ENCODE peak calls at places on chromosomes 11 and 22, in five cellular contexts. K is stimulated activated CD4-positive, alpha-beta T cell treated with anti-CD3 and anti-CD28 coated beads, Interleukin-1b, Interleukin-23, amount 100 ng/mL, for 24 hours; R is NCI-H1092 treated with DMSO at 0.1 percent for 48 hours; Y is iPS-NIHi11; U is fibroblast of pulmonary artery. T is an unnamed sample.

GRCh38 chr11:64876226-64876750 is 2.1 kb downstream of the EHD1 start:
- DNase-seq in K (no peak), R (no peak), Y (no peak), U (no peak), T (peak)

GRCh38 chr22:39732625-39733024 is 160.9 kb downstream of the ENTHD1 start:
- DNase-seq in K (no peak), R (no peak), Y (no peak), U (no peak), T (no peak)

GRCh38 chr11:15805726-15806125 is 550.6 kb downstream of the SOX6 start:
- DNase-seq in K (no peak), R (no peak), Y (no peak), U (no peak), T (no peak)

GRCh38 chr11:79052539-79052938 is 388.3 kb downstream of the TENM4 start:
- DNase-seq in K (no peak), R (peak), Y (peak), U (no peak), T (peak)

GRCh38 chr22:19648419-19648929 is 65.8 kb upstream of the SEPTIN5 start:
- DNase-seq in K (no peak), R (no peak), Y (no peak), U (no peak), T (no peak)

GRCh38 chr11:121086866-121087265 is 14.2 kb upstream of the TECTA start:
- DNase-seq in K (no peak), R (no peak), Y (no peak), U (peak), T (no peak)

GRCh38 chr11:76763573-76764348 is 19.4 kb upstream of the TSKU start:
- DNase-seq in K (no peak), R (no peak), Y (no peak), U (peak), T (peak)

GRCh38 chr11:41879186-41879738 is 419.8 kb upstream of the LRRC4C start:
- DNase-seq in K (no peak), R (no peak), Y (no peak), U (peak), T (no peak)

GRCh38 chr11:66222358-66223149 is 45.9 kb upstream of the RAB1B start:
- DNase-seq in K (peak), R (peak), Y (peak), U (peak), T (peak)

GRCh38 chr11:117796456-117797428 is at the start of gene DSCAML1:
- DNase-seq in K (no peak), R (peak), Y (peak), U (no peak), T (peak)

GRCh38 chr11:68043029-68043348 is 4.2 kb downstream of the TCIRG1 start:
- DNase-seq in K (no peak), R (no peak), Y (no peak), U (no peak), T (no peak)

GRCh38 chr11:128725630-128726461 is 32.0 kb downstream of the FLI1 start:
- DNase-seq in K (no peak), R (no peak), Y (no peak), U (peak), T (peak)

GRCh38 chr11:16512842-16513241 is 156.5 kb upstream of the SOX6 start:
- DNase-seq in K (no peak), R (no peak), Y (no peak), U (no peak), T (no peak)

GRCh38 chr11:45984192-45984591 is 61.7 kb downstream of the LARGE2 start:
- DNase-seq in K (no peak), R (no peak), Y (no peak), U (no peak), T (peak)

GRCh38 chr11:75893202-75893601 is 78.2 kb downstream of the UVRAG start:
- DNase-seq in K (no peak), R (no peak), Y (no peak), U (no peak), T (no peak)

GRCh38 chr11:3121416-3121815 is 43.7 kb downstream of the OSBPL5 start:
- DNase-seq in K (no peak), R (no peak), Y (no peak), U (no peak), T (no peak)

GRCh38 chr11:69000831-69001245 is 12.2 kb downstream of the MRGPRF start:
- DNase-seq in K (no peak), R (no peak), Y (no peak), U (peak), T (peak)

GRCh38 chr11:44563716-44564115 is 1.7 kb upstream of the CD82 start:
- DNase-seq in K (no peak), R (no peak), Y (no peak), U (peak), T (no peak)

GRCh38 chr11:32094931-32095330 is 4.1 kb downstream of the RCN1 start:
- DNase-seq in K (no peak), R (no peak), Y (no peak), U (peak), T (no peak)